ENCODE peak calls at places on chromosomes 5 and 9, in four cellular contexts. Z is A549, C is IMR-90, I is heart left ventricle. B is an unnamed sample.
A peak's percentile ranks its signal among the peaks of the same experiment; 100 is the strongest.

GRCh38 chr9:33101104-33101951 is 24.9 kb upstream of the SMU1 start:
- DNase-seq in Z (peak; percentile 49), C (peak; percentile 39), I (no peak), B (no peak)

GRCh38 chr9:91179237-91180138 is 182.2 kb downstream of the AUH start:
- DNase-seq in Z (no peak), C (peak; percentile 96), I (no peak), B (no peak)

GRCh38 chr9:137326436-137327060 is 24.5 kb upstream of the NRARP start:
- DNase-seq in Z (no peak), C (no peak), I (no peak), B (no peak)

GRCh38 chr5:14399054-14399657 is 182.4 kb upstream of the OTULINL start:
- DNase-seq in Z (peak; percentile 48), C (peak; percentile 74), I (no peak), B (no peak)

GRCh38 chr5:109567374-109568044 is 122.2 kb upstream of the MAN2A1 start:
- DNase-seq in Z (no peak), C (peak; percentile 28), I (no peak), B (no peak)

GRCh38 chr5:9447691-9448090 is 98.2 kb downstream of the SEMA5A start:
- DNase-seq in Z (no peak), C (peak; percentile 39), I (no peak), B (no peak)

GRCh38 chr5:139638736-139639618 is 9.2 kb upstream of the CXXC5 start:
- DNase-seq in Z (no peak), C (no peak), I (no peak), B (no peak)

GRCh38 chr5:150065886-150066285 is 20.5 kb downstream of the CSF1R start:
- DNase-seq in Z (no peak), C (peak; percentile 15), I (no peak), B (peak; percentile 29)

GRCh38 chr5:138033275-138033808 is 463 bp upstream of the FAM13B start:
- DNase-seq in Z (no peak), C (no peak), I (no peak), B (no peak)

GRCh38 chr5:138032028-138032571 is 779 bp downstream of the FAM13B start:
- DNase-seq in Z (no peak), C (peak; percentile 43), I (peak; percentile 79), B (peak; percentile 51)

GRCh38 chr5:138033916-138034315 is 1.0 kb upstream of the FAM13B start:
- DNase-seq in Z (no peak), C (peak; percentile 51), I (no peak), B (no peak)

GRCh38 chr5:138029944-138030343 is 2.9 kb downstream of the FAM13B start:
- DNase-seq in Z (no peak), C (no peak), I (no peak), B (no peak)

GRCh38 chr5:138032572-138033274 is at the start of gene FAM13B:
- DNase-seq in Z (peak; percentile 85), C (peak; percentile 48), I (peak; percentile 93), B (peak; percentile 79)
- TF ChIP-seq POLR2A in Z (peak; percentile 77), C (peak; percentile 88), I (peak; percentile 53), B (peak; percentile 44)

DNA sequence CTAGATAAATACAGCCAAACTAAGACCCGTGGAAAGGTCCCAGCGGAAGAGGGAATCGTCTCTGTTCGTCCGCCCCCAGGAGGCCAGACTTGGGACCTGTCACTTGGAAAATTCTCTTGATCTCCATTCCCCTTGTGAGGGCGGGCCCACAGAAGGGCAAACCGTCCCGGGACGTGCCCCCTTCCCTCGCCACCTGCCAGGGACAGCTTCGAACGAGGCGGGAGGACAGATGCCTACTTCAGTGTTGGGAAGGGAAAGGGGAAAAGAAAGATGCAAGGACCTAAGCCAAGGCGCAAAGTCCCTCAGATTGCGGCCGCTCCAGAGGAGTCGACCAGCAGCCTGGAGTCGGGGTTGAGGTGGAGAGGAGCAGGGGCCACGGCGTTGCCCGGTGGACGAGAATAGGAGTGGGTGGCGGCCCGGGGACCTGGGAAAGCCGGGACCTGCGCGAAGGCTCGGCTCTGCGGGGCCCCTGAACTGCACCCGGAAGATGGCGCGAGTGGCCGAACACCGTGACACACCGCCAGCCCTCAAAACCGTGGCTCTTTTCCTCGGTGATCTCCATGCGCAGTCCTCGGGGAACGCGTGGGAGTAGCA is 4.4 kb upstream of the EBF1 start:
- DNase-seq in Z (peak; percentile 62), C (peak; percentile 21), I (peak; percentile 69), B (peak; percentile 43)
- H3K4me3 ChIP-seq in Z (no peak overlapping the region), C (no peak overlapping the region), I (peak overlapping the region; percentile 29), B (no peak overlapping the region)

DNA sequence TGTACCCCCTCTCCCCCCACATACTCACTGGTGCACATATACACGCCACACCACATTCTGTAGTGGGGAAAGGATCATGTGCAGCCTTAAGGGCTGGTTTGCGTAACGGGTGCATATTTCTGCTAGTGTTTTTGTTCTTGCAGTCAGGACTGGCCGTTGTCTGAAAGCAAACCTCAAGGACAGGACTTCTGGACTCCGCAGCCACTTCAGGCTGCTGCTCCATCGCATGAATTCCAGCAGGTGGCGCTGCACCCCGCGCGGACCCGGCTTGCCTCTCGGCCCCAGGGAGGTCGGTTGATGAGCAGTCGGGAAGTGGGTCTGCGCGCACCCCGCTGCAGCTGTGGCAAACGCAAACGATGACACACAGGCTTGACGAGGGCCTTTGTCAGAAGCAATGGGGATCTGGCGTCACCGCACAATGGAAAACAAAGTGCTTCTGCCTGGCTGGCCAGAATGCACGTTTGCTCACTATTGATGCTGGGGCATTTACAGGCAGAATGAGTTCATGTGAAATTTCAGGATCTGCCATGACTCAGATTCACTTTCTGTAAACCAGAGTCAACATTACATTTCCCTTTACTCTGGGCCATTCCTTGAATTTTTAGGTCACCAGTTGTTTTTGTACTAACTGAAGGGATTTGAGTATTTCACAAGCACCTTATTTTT is 36.3 kb upstream of the GLRX start:
- DNase-seq in Z (peak; percentile 94), C (peak; percentile 100), I (peak; percentile 95), B (peak; percentile 85)
- TF ChIP-seq POLR2A in Z (no peak), C (peak; percentile 42), I (peak; percentile 37), B (no peak)

GRCh38 chr9:114397219-114397847 is 9.6 kb upstream of the AKNA start:
- DNase-seq in Z (no peak), C (no peak), I (no peak), B (no peak)

GRCh38 chr9:114397848-114398605 is 10.2 kb upstream of the AKNA start:
- DNase-seq in Z (peak; percentile 92), C (peak; percentile 86), I (peak; percentile 98), B (peak; percentile 97)

GRCh38 chr9:114395196-114395595 is 7.4 kb upstream of the AKNA start:
- DNase-seq in Z (no peak), C (no peak), I (no peak), B (peak; percentile 52)

GRCh38 chr9:114395768-114396167 is 8.0 kb upstream of the AKNA start:
- DNase-seq in Z (no peak), C (no peak), I (no peak), B (no peak)

GRCh38 chr9:114396558-114397218 is 8.9 kb upstream of the AKNA start:
- DNase-seq in Z (peak; percentile 25), C (peak; percentile 86), I (no peak), B (peak; percentile 80)
- H3K4me3 ChIP-seq in Z (peak overlapping the region; percentile 69), C (no peak overlapping the region), I (no peak overlapping the region), B (peak overlapping the region; percentile 91)

GRCh38 chr5:143244000-143244736 is 159.3 kb downstream of the NR3C1 start:
- DNase-seq in Z (peak; percentile 92), C (peak; percentile 98), I (peak; percentile 53), B (peak; percentile 71)
- TF ChIP-seq POLR2A in Z (peak; percentile 11), C (peak; percentile 67), I (no peak), B (no peak)

GRCh38 chr5:67166460-67166871 is 30.1 kb downstream of the CD180 start:
- DNase-seq in Z (no peak), C (no peak), I (peak; percentile 84), B (no peak)
- H3K4me3 ChIP-seq in Z (peak overlapping the region; percentile 9), C (no peak overlapping the region), I (peak overlapping the region; percentile 32), B (no peak overlapping the region)

GRCh38 chr5:181281984-181282316 is 21.0 kb upstream of the TRIM52 start:
- DNase-seq in Z (no peak), C (no peak), I (no peak), B (no peak)

GRCh38 chr5:181280251-181280762 is 19.4 kb upstream of the TRIM52 start:
- DNase-seq in Z (no peak), C (no peak), I (no peak), B (no peak)

GRCh38 chr5:181282874-181283273 is 21.9 kb upstream of the TRIM52 start:
- DNase-seq in Z (no peak), C (no peak), I (no peak), B (no peak)

GRCh38 chr5:181283347-181283746 is 22.4 kb upstream of the TRIM52 start:
- DNase-seq in Z (no peak), C (no peak), I (no peak), B (no peak)

GRCh38 chr5:181281077-181281983 is 20.4 kb upstream of the TRIM52 start:
- DNase-seq in Z (no peak), C (no peak), I (no peak), B (no peak)
- TF ChIP-seq POLR2A in Z (no peak), C (no peak), I (no peak), B (no peak)

GRCh38 chr5:103497782-103498181 is 64.8 kb downstream of the NUDT12 start:
- DNase-seq in Z (no peak), C (no peak), I (no peak), B (no peak)

GRCh38 chr5:103499236-103499635 is 63.4 kb downstream of the NUDT12 start:
- DNase-seq in Z (no peak), C (no peak), I (no peak), B (no peak)

GRCh38 chr5:103502651-103503050 is 59.9 kb downstream of the NUDT12 start:
- DNase-seq in Z (no peak), C (no peak), I (no peak), B (no peak)

GRCh38 chr5:103498211-103498610 is 64.4 kb downstream of the NUDT12 start:
- DNase-seq in Z (no peak), C (no peak), I (no peak), B (no peak)

GRCh38 chr5:103498800-103499199 is 63.8 kb downstream of the NUDT12 start:
- DNase-seq in Z (no peak), C (no peak), I (no peak), B (no peak)
- H3K4me3 ChIP-seq in Z (no peak overlapping the region), C (no peak overlapping the region), I (no peak overlapping the region), B (no peak overlapping the region)

B was measured in uterus.